ENCODE peak calls at places on chromosomes 4 and X, in six cellular contexts. L is EH; F is naive thymus-derived CD4-positive, alpha-beta T cell; U is iris pigment epithelial cell; B is posterior vena cava; P is nephron progenitor cell. K is an unnamed sample.

GRCh38 chrX:43703211-43703791 is 47.2 kb downstream of the MAOA start:
- DNase-seq in L (peak; percentile 70), F (no peak), U (peak; percentile 61), B (no peak), P (no peak), K (peak; percentile 58)

GRCh38 chr4:122914292-122914904 is 8.0 kb downstream of the NUDT6 start:
- DNase-seq in L (peak; percentile 66), F (peak; percentile 11), U (peak; percentile 46), B (no peak), P (no peak), K (no peak)

GRCh38 chr4:30840571-30840970 is 120.4 kb downstream of the PCDH7 start:
- DNase-seq in L (no peak), F (no peak), U (peak; percentile 35), B (no peak), P (no peak), K (peak; percentile 54)

GRCh38 chr4:139458543-139458942 is 4.6 kb downstream of the RAB33B start:
- DNase-seq in L (no peak), F (no peak), U (no peak), B (no peak), P (no peak), K (no peak)

GRCh38 chr4:107894138-107894603 is 37.2 kb upstream of the CYP2U1 start:
- DNase-seq in L (no peak), F (no peak), U (no peak), B (no peak), P (no peak), K (no peak)

GRCh38 chrX:40100141-40100536 is 2.4 kb upstream of the BCOR start:
- DNase-seq in L (peak; percentile 42), F (no peak), U (peak; percentile 50), B (no peak), P (no peak), K (no peak)

GRCh38 chrX:23908219-23909003 is 605 bp downstream of the CXorf58 start:
- DNase-seq in L (no peak), F (no peak), U (no peak), B (no peak), P (peak; percentile 20), K (no peak)

GRCh38 chrX:109841257-109841656 is 108.2 kb upstream of the ACSL4 start:
- DNase-seq in L (no peak), F (no peak), U (no peak), B (no peak), P (no peak), K (no peak)